ENCODE peak calls at places on chromosomes 3 and 15, in four cellular contexts. J is H1, T is astrocyte of the spinal cord, A is colonic mucosa. R is an unnamed sample.

GRCh38 chr3:170425491-170426239 is 7.0 kb downstream of the CLDN11 start:
- DNase-seq in J (no peak), T (no peak), A (no peak), R (no peak)

GRCh38 chr3:170356596-170357175 is 829 bp upstream of the SKIL start:
- DNase-seq in J (peak; percentile 69), T (peak; percentile 83), A (peak; percentile 91), R (peak; percentile 43)

GRCh38 chr3:124032881-124033359 is 41.0 kb upstream of the ROPN1 start:
- DNase-seq in J (peak; percentile 44), T (peak; percentile 82), A (peak; percentile 91), R (peak; percentile 22)

GRCh38 chr3:38582941-38583645 is 66.4 kb downstream of the SCN5A start:
- DNase-seq in J (no peak), T (no peak), A (no peak), R (no peak)

GRCh38 chr15:25181290-25182097 is 226.7 kb downstream of the SNRPN start:
- DNase-seq in J (no peak), T (no peak), A (peak; percentile 12), R (no peak)

GRCh38 chr15:28890711-28891495 is 5.1 kb downstream of the APBA2 start:
- DNase-seq in J (no peak), T (no peak), A (no peak), R (no peak)

GRCh38 chr3:160003520-160004128 is 15.0 kb downstream of the IL12A start:
- DNase-seq in J (no peak), T (peak; percentile 54), A (peak; percentile 68), R (no peak)

GRCh38 chr3:21017115-21017852 is 733.7 kb downstream of the ZNF385D start:
- DNase-seq in J (peak; percentile 31), T (no peak), A (no peak), R (no peak)

GRCh38 chr3:70308760-70309159 is 3.7 kb downstream of the MDFIC2 start:
- DNase-seq in J (peak; percentile 9), T (peak; percentile 15), A (no peak), R (no peak)

GRCh38 chr3:194396897-194397756 is 1.9 kb downstream of the GP5 start:
- DNase-seq in J (no peak), T (peak; percentile 31), A (no peak), R (no peak)

GRCh38 chr3:194574639-194575483 is 58.4 kb downstream of the TMEM44 start:
- DNase-seq in J (no peak), T (no peak), A (no peak), R (no peak)

GRCh38 chr3:195551381-195551978 is 8.4 kb upstream of the PPP1R2 start:
- DNase-seq in J (no peak), T (no peak), A (peak; percentile 54), R (no peak)

GRCh38 chr3:125148836-125149235 is 63.7 kb downstream of the SLC12A8 start:
- DNase-seq in J (no peak), T (peak; percentile 35), A (no peak), R (no peak)

GRCh38 chr3:139668332-139668731 is 9.4 kb downstream of the NMNAT3 start:
- DNase-seq in J (no peak), T (no peak), A (no peak), R (no peak)

GRCh38 chr3:187025656-187026320 is 95.5 kb downstream of the ST6GAL1 start:
- DNase-seq in J (no peak), T (no peak), A (no peak), R (no peak)

GRCh38 chr3:177905895-177906511 is 630.2 kb upstream of the KCNMB2 start:
- DNase-seq in J (no peak), T (peak; percentile 93), A (no peak), R (peak; percentile 74)
- TF ChIP-seq CTCF in J (no peak), T (no peak), A (no peak), R (peak; percentile 26)

GRCh38 chr15:71591057-71591456 is 219.3 kb upstream of the NR2E3 start:
- DNase-seq in J (no peak), T (no peak), A (no peak), R (no peak)
- TF ChIP-seq CTCF in J (peak; percentile 20), T (peak; percentile 21), A (no peak), R (no peak)

DNA sequence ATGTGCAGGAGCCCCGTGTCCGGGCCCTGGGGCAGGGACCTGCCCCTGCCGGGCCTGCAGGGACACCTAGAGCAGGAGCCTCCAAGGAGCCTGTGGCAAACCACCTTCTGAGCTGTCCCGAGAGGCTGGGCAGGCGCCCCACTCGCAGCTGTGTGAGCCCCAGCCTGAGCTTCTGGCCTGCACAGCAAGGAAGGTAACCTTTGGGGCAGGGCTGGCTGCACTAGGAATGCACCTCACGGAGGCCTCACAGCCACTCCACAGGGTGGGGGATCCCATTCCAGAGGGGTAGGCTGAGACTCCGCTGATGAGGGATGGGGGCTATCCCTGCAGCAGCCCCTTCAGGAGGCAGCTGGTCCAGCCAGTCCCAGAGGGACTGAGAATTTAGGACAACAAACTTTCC is 68.1 kb downstream of the DNAJB8 start:
- DNase-seq in J (no peak), T (no peak), A (no peak), R (no peak)
- TF ChIP-seq CTCF in J (no peak), T (no peak), A (no peak), R (no peak)

DNA sequence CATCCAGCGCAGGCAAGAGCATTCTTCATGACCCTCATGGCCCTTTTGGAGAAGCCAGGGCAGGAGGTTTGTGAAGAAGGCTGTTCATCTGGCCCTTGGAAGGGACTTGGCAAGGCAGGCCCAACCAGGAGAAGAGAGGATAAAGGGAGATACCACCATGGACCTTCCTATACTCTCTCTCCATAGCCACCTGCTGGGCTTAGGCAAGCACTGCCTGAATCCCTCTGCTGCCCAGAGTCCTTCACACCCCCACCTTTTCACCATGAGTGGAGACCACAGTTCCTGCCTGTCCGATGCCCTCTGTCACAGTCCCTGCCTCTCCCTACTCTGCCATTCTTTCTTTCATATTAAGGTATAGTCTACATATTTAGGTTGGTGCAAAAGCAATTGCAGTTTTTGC is 10.6 kb upstream of the SFMBT1 start:
- DNase-seq in J (no peak), T (no peak), A (no peak), R (no peak)
- TF ChIP-seq CTCF in J (peak; percentile 36), T (peak; percentile 31), A (no peak), R (peak; percentile 41)

GRCh38 chr15:75720787-75721461 is 8.3 kb upstream of the CSPG4 start:
- DNase-seq in J (no peak), T (peak; percentile 39), A (peak; percentile 89), R (no peak)
- TF ChIP-seq CTCF in J (peak; percentile 71), T (peak; percentile 39), A (peak; percentile 20), R (peak; percentile 7)

DNA sequence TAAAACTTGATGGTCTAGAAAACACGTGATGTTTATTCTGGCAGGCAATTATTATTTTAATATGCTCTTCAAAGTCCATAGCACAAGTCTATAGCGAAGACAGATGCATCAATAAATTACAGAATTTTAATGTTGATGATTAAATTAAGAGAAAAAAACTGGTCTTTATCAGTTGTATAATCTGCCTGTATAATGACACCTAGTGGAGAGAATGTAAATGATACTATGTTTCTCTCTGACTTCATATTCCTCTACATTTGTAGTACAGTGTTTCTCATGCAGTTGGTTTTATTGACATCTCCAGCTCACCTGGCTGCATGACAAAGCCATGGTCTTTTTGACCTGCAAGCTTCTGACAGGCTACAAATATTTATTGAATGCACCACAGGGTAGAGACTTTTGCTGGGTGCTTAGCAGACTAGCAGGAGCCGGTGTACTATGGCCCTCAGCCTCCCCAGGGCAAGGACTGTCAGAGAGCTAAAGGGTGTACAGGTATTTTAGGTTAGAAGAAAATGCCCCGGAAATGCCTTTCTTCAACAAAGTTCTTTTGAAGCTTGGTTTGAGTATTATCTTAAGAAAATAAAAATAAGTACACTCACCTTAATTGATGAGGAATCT is 289.9 kb downstream of the GAP43 start:
- DNase-seq in J (no peak), T (peak; percentile 9), A (no peak), R (no peak)
- TF ChIP-seq CTCF in J (peak; percentile 55), T (peak; percentile 37), A (no peak), R (peak; percentile 37)

GRCh38 chr3:140902791-140903190 is 38.8 kb upstream of the SLC25A36 start:
- DNase-seq in J (no peak), T (no peak), A (no peak), R (no peak)

GRCh38 chr3:140899363-140899762 is 42.3 kb upstream of the SLC25A36 start:
- DNase-seq in J (no peak), T (no peak), A (no peak), R (no peak)

GRCh38 chr3:140896997-140897396 is 44.6 kb upstream of the SLC25A36 start:
- DNase-seq in J (no peak), T (no peak), A (no peak), R (no peak)

GRCh38 chr3:140903196-140903595 is 38.4 kb upstream of the SLC25A36 start:
- DNase-seq in J (no peak), T (no peak), A (no peak), R (no peak)

DNA sequence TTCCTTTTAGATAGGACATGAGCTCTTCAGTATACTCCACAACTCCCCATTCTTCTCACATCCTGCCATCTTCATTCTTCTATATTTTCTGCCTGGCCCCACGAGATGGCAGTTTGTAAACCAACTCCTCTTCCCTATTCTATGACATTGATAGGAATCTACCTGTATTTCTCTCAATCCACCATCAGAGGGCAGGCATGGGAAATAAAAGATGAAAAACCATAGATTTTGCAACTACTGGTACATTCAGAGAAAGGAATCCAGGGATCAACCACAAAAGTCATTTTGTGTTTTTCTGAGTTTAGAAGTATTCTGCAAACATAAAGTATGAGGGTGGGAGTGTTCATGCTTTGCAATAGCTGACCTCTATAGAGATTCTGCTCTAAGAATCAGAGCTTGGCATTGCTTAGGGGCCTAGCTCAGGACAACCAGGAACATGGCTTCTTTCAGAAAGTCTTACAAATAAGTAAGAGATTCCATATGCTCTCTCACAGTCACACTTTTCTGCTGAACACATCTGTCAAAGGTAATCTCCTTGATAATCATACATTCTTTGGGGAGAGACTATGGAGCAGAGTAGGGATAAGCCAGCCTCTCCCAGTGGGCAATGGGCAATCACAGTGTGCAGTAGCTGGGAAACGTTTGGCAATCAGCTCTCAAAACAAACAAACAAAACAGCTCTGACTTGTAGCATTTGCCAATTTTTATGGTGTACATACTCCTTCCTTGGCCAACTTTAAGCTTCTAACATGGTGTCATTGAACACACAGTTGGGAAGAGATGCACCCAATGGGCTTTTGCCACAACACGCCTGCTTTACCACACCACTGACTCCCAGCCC is 43.1 kb upstream of the SLC25A36 start:
- DNase-seq in J (no peak), T (peak; percentile 90), A (peak; percentile 34), R (peak; percentile 60)
- TF ChIP-seq CTCF in J (peak; percentile 58), T (peak; percentile 62), A (peak; percentile 25), R (peak; percentile 60)

GRCh38 chr3:100891827-100892226 is 101.4 kb downstream of the ABI3BP start:
- DNase-seq in J (no peak), T (no peak), A (no peak), R (no peak)

GRCh38 chr3:100896994-100897393 is 96.2 kb downstream of the ABI3BP start:
- DNase-seq in J (no peak), T (no peak), A (no peak), R (no peak)

GRCh38 chr3:100893108-100893507 is 100.1 kb downstream of the ABI3BP start:
- DNase-seq in J (no peak), T (no peak), A (no peak), R (no peak)

GRCh38 chr3:100891033-100891432 is 102.2 kb downstream of the ABI3BP start:
- DNase-seq in J (no peak), T (peak; percentile 65), A (no peak), R (no peak)

DNA sequence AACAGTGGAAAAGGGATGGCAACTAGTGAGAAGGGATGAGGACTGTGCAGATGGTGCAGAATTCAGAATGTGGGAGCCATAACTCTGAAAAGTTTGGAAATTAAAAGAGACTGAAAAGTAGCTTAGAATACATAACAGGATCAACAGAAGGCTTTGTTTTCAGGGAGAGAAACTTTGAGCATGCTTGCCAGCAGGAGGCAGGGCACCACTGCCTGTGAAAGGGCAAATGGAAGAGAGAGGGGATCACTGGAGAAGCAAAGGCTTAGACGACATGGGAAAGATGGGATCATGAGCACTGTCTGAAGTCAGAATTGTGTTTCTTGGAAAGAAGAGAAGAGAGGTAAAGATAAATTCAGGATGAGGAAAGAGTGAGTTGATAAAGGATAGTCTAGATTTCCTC is 99.6 kb downstream of the ABI3BP start:
- DNase-seq in J (peak; percentile 10), T (peak; percentile 46), A (no peak), R (no peak)
- TF ChIP-seq CTCF in J (peak; percentile 82), T (peak; percentile 80), A (no peak), R (peak; percentile 73)

R was measured in BJ.